ENCODE peak calls at places on chromosome 12, in eight cellular contexts. One of them, this sample, is unnamed.

GRCh38 chr12:48946206-48946605 is 11.1 kb downstream of the ARF3 start:
- DNase-seq in psoas muscle: no peak
- DNase-seq in naive thymus-derived CD4-positive, alpha-beta T cell: no peak
- DNase-seq in mammary epithelial cell: no peak
- DNase-seq in pancreas: no peak
- DNase-seq in fibroblast of lung: no peak
- DNase-seq in aorta: no peak
- DNase-seq in cardiac muscle cell: peak; percentile 27
- DNase-seq in this sample: no peak

GRCh38 chr12:65005716-65006115 is 115.4 kb downstream of the WIF1 start:
- DNase-seq in psoas muscle: no peak
- DNase-seq in naive thymus-derived CD4-positive, alpha-beta T cell: no peak
- DNase-seq in mammary epithelial cell: no peak
- DNase-seq in pancreas: no peak
- DNase-seq in fibroblast of lung: no peak
- DNase-seq in aorta: no peak
- DNase-seq in cardiac muscle cell: no peak
- DNase-seq in this sample: no peak

GRCh38 chr12:90244232-90244631 is 535.6 kb upstream of the ATP2B1 start:
- DNase-seq in psoas muscle: no peak
- DNase-seq in naive thymus-derived CD4-positive, alpha-beta T cell: no peak
- DNase-seq in mammary epithelial cell: no peak
- DNase-seq in pancreas: no peak
- DNase-seq in fibroblast of lung: no peak
- DNase-seq in aorta: no peak
- DNase-seq in cardiac muscle cell: no peak
- DNase-seq in this sample: no peak

GRCh38 chr12:93624595-93625294 is 52.3 kb downstream of the SOCS2 start:
- DNase-seq in psoas muscle: no peak
- DNase-seq in naive thymus-derived CD4-positive, alpha-beta T cell: no peak
- DNase-seq in mammary epithelial cell: peak; percentile 97
- DNase-seq in pancreas: no peak
- DNase-seq in fibroblast of lung: peak; percentile 96
- DNase-seq in aorta: no peak
- DNase-seq in cardiac muscle cell: peak; percentile 87
- DNase-seq in this sample: no peak

GRCh38 chr12:24948816-24949722 is at the start of gene BCAT1:
- DNase-seq in psoas muscle: peak; percentile 76
- DNase-seq in naive thymus-derived CD4-positive, alpha-beta T cell: no peak
- DNase-seq in mammary epithelial cell: peak; percentile 32
- DNase-seq in pancreas: peak; percentile 89
- DNase-seq in fibroblast of lung: peak; percentile 89
- DNase-seq in aorta: peak; percentile 92
- DNase-seq in cardiac muscle cell: peak; percentile 91
- DNase-seq in this sample: peak; percentile 26

GRCh38 chr12:100656806-100657205 is 83.3 kb downstream of the GAS2L3 start:
- DNase-seq in psoas muscle: no peak
- DNase-seq in naive thymus-derived CD4-positive, alpha-beta T cell: no peak
- DNase-seq in mammary epithelial cell: no peak
- DNase-seq in pancreas: no peak
- DNase-seq in fibroblast of lung: no peak
- DNase-seq in aorta: no peak
- DNase-seq in cardiac muscle cell: no peak
- DNase-seq in this sample: no peak

GRCh38 chr12:13962699-13963098 is 18.7 kb downstream of the GRIN2B start:
- DNase-seq in psoas muscle: no peak
- DNase-seq in naive thymus-derived CD4-positive, alpha-beta T cell: no peak
- DNase-seq in mammary epithelial cell: no peak
- DNase-seq in pancreas: no peak
- DNase-seq in fibroblast of lung: no peak
- DNase-seq in aorta: no peak
- DNase-seq in cardiac muscle cell: no peak
- DNase-seq in this sample: no peak

GRCh38 chr12:52004042-52004648 is 2.6 kb upstream of the TAMALIN start:
- DNase-seq in psoas muscle: peak; percentile 47
- DNase-seq in naive thymus-derived CD4-positive, alpha-beta T cell: no peak
- DNase-seq in mammary epithelial cell: peak; percentile 40
- DNase-seq in pancreas: no peak
- DNase-seq in fibroblast of lung: peak; percentile 39
- DNase-seq in aorta: peak; percentile 78
- DNase-seq in cardiac muscle cell: peak; percentile 70
- DNase-seq in this sample: no peak

GRCh38 chr12:53190108-53190729 is 9.5 kb upstream of the CSAD start:
- DNase-seq in psoas muscle: peak; percentile 83
- DNase-seq in naive thymus-derived CD4-positive, alpha-beta T cell: peak; percentile 42
- DNase-seq in mammary epithelial cell: peak; percentile 28
- DNase-seq in pancreas: peak; percentile 76
- DNase-seq in fibroblast of lung: peak; percentile 65
- DNase-seq in aorta: peak; percentile 91
- DNase-seq in cardiac muscle cell: peak; percentile 76
- DNase-seq in this sample: peak; percentile 26

GRCh38 chr12:104742551-104742961 is 215.5 kb downstream of the SLC41A2 start:
- DNase-seq in psoas muscle: no peak
- DNase-seq in naive thymus-derived CD4-positive, alpha-beta T cell: no peak
- DNase-seq in mammary epithelial cell: no peak
- DNase-seq in pancreas: no peak
- DNase-seq in fibroblast of lung: no peak
- DNase-seq in aorta: no peak
- DNase-seq in cardiac muscle cell: no peak
- DNase-seq in this sample: no peak

GRCh38 chr12:28222081-28222700 is 31.9 kb downstream of the CCDC91 start:
- DNase-seq in psoas muscle: no peak
- DNase-seq in naive thymus-derived CD4-positive, alpha-beta T cell: peak; percentile 60
- DNase-seq in mammary epithelial cell: no peak
- DNase-seq in pancreas: no peak
- DNase-seq in fibroblast of lung: peak; percentile 58
- DNase-seq in aorta: no peak
- DNase-seq in cardiac muscle cell: no peak
- DNase-seq in this sample: peak; percentile 11

GRCh38 chr12:16037533-16037932 is 126.4 kb downstream of the DERA start:
- DNase-seq in psoas muscle: no peak
- DNase-seq in naive thymus-derived CD4-positive, alpha-beta T cell: no peak
- DNase-seq in mammary epithelial cell: no peak
- DNase-seq in pancreas: no peak
- DNase-seq in fibroblast of lung: no peak
- DNase-seq in aorta: no peak
- DNase-seq in cardiac muscle cell: no peak
- DNase-seq in this sample: no peak

GRCh38 chr12:41336041-41336552 is 148.0 kb downstream of the PDZRN4 start:
- DNase-seq in psoas muscle: no peak
- DNase-seq in naive thymus-derived CD4-positive, alpha-beta T cell: no peak
- DNase-seq in mammary epithelial cell: no peak
- DNase-seq in pancreas: no peak
- DNase-seq in fibroblast of lung: peak; percentile 5
- DNase-seq in aorta: no peak
- DNase-seq in cardiac muscle cell: no peak
- DNase-seq in this sample: no peak

GRCh38 chr12:58530421-58531067 is 389.8 kb downstream of the LRIG3 start:
- DNase-seq in psoas muscle: no peak
- DNase-seq in naive thymus-derived CD4-positive, alpha-beta T cell: no peak
- DNase-seq in mammary epithelial cell: peak; percentile 70
- DNase-seq in pancreas: no peak
- DNase-seq in fibroblast of lung: peak; percentile 95
- DNase-seq in aorta: no peak
- DNase-seq in cardiac muscle cell: peak; percentile 69
- DNase-seq in this sample: no peak

GRCh38 chr12:17918013-17918412 is 172.0 kb downstream of the RERGL start:
- DNase-seq in psoas muscle: no peak
- DNase-seq in naive thymus-derived CD4-positive, alpha-beta T cell: no peak
- DNase-seq in mammary epithelial cell: no peak
- DNase-seq in pancreas: no peak
- DNase-seq in fibroblast of lung: no peak
- DNase-seq in aorta: no peak
- DNase-seq in cardiac muscle cell: no peak
- DNase-seq in this sample: no peak

GRCh38 chr12:1126089-1126488 is 135.1 kb downstream of the ERC1 start:
- DNase-seq in psoas muscle: no peak
- DNase-seq in naive thymus-derived CD4-positive, alpha-beta T cell: no peak
- DNase-seq in mammary epithelial cell: no peak
- DNase-seq in pancreas: no peak
- DNase-seq in fibroblast of lung: no peak
- DNase-seq in aorta: no peak
- DNase-seq in cardiac muscle cell: no peak
- DNase-seq in this sample: peak; percentile 52

GRCh38 chr12:123645851-123646250 is 12.2 kb downstream of the GTF2H3 start:
- DNase-seq in psoas muscle: no peak
- DNase-seq in naive thymus-derived CD4-positive, alpha-beta T cell: no peak
- DNase-seq in mammary epithelial cell: no peak
- DNase-seq in pancreas: no peak
- DNase-seq in fibroblast of lung: no peak
- DNase-seq in aorta: no peak
- DNase-seq in cardiac muscle cell: no peak
- DNase-seq in this sample: no peak

GRCh38 chr12:79344855-79345840 is 345.6 kb downstream of the PAWR start:
- DNase-seq in psoas muscle: no peak
- DNase-seq in naive thymus-derived CD4-positive, alpha-beta T cell: no peak
- DNase-seq in mammary epithelial cell: peak; percentile 37
- DNase-seq in pancreas: no peak
- DNase-seq in fibroblast of lung: peak; percentile 35
- DNase-seq in aorta: no peak
- DNase-seq in cardiac muscle cell: peak; percentile 26
- DNase-seq in this sample: peak; percentile 7

GRCh38 chr12:94207467-94208432 is 59.4 kb downstream of the PLXNC1 start:
- DNase-seq in psoas muscle: no peak
- DNase-seq in naive thymus-derived CD4-positive, alpha-beta T cell: peak; percentile 38
- DNase-seq in mammary epithelial cell: no peak
- DNase-seq in pancreas: no peak
- DNase-seq in fibroblast of lung: peak; percentile 7
- DNase-seq in aorta: no peak
- DNase-seq in cardiac muscle cell: peak; percentile 66
- DNase-seq in this sample: peak; percentile 7

GRCh38 chr12:107525719-107526554 is 159.7 kb upstream of the PWP1 start:
- DNase-seq in psoas muscle: no peak
- DNase-seq in naive thymus-derived CD4-positive, alpha-beta T cell: no peak
- DNase-seq in mammary epithelial cell: no peak
- DNase-seq in pancreas: no peak
- DNase-seq in fibroblast of lung: no peak
- DNase-seq in aorta: no peak
- DNase-seq in cardiac muscle cell: no peak
- DNase-seq in this sample: no peak

GRCh38 chr12:107528731-107529365 is 156.8 kb upstream of the PWP1 start:
- DNase-seq in psoas muscle: no peak
- DNase-seq in naive thymus-derived CD4-positive, alpha-beta T cell: no peak
- DNase-seq in mammary epithelial cell: no peak
- DNase-seq in pancreas: no peak
- DNase-seq in fibroblast of lung: no peak
- DNase-seq in aorta: no peak
- DNase-seq in cardiac muscle cell: no peak
- DNase-seq in this sample: no peak

GRCh38 chr12:107523760-107524558 is 161.6 kb upstream of the PWP1 start:
- DNase-seq in psoas muscle: no peak
- DNase-seq in naive thymus-derived CD4-positive, alpha-beta T cell: no peak
- DNase-seq in mammary epithelial cell: no peak
- DNase-seq in pancreas: no peak
- DNase-seq in fibroblast of lung: no peak
- DNase-seq in aorta: no peak
- DNase-seq in cardiac muscle cell: no peak
- DNase-seq in this sample: no peak

GRCh38 chr12:107525063-107525718 is 160.4 kb upstream of the PWP1 start:
- DNase-seq in psoas muscle: no peak
- DNase-seq in naive thymus-derived CD4-positive, alpha-beta T cell: no peak
- DNase-seq in mammary epithelial cell: no peak
- DNase-seq in pancreas: no peak
- DNase-seq in fibroblast of lung: no peak
- DNase-seq in aorta: no peak
- DNase-seq in cardiac muscle cell: no peak
- DNase-seq in this sample: no peak

GRCh38 chr12:107526555-107527180 is 158.9 kb upstream of the PWP1 start:
- DNase-seq in psoas muscle: no peak
- DNase-seq in naive thymus-derived CD4-positive, alpha-beta T cell: no peak
- DNase-seq in mammary epithelial cell: no peak
- DNase-seq in pancreas: no peak
- DNase-seq in fibroblast of lung: no peak
- DNase-seq in aorta: no peak
- DNase-seq in cardiac muscle cell: no peak
- DNase-seq in this sample: no peak
- H3K4me3 ChIP-seq in psoas muscle: no peak overlapping the region
- H3K4me3 ChIP-seq in naive thymus-derived CD4-positive, alpha-beta T cell: no peak overlapping the region
- H3K4me3 ChIP-seq in mammary epithelial cell: no peak overlapping the region
- H3K4me3 ChIP-seq in pancreas: no peak overlapping the region
- H3K4me3 ChIP-seq in fibroblast of lung: no peak overlapping the region
- H3K4me3 ChIP-seq in aorta: no peak overlapping the region
- H3K4me3 ChIP-seq in cardiac muscle cell: no peak overlapping the region
- H3K4me3 ChIP-seq in this sample: no peak overlapping the region

DNA sequence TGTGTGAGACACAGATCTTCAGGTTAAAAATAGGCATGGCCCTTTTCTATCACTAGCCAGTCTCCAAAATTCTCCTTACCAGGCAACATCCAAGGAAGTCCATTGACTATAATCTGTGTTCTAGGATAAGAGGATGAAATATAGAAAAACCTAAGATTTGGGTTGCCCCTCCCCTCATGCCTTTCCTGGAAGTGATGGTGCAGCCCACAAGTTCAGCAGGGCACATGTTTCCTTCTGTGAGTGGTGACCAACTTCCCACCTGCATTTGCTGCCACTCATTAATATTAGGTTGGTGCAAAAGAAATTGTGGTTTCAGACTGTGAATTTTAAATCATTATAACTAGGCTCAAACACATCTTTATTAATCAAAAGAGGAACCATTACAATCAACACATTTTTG is 250.6 kb upstream of the FKBP4 start:
- DNase-seq in psoas muscle: no peak
- DNase-seq in naive thymus-derived CD4-positive, alpha-beta T cell: no peak
- DNase-seq in mammary epithelial cell: no peak
- DNase-seq in pancreas: no peak
- DNase-seq in fibroblast of lung: no peak
- DNase-seq in aorta: no peak
- DNase-seq in cardiac muscle cell: no peak
- DNase-seq in this sample: no peak
- H3K4me1 ChIP-seq in psoas muscle: no peaks in the 10 kb centered on the region
- H3K4me1 ChIP-seq in naive thymus-derived CD4-positive, alpha-beta T cell: no peaks in the 10 kb centered on the region
- H3K4me1 ChIP-seq in mammary epithelial cell: no peaks in the 10 kb centered on the region
- H3K4me1 ChIP-seq in pancreas: no peaks in the 10 kb centered on the region
- H3K4me1 ChIP-seq in fibroblast of lung: no peaks in the 10 kb centered on the region
- H3K4me1 ChIP-seq in aorta: no peaks in the 10 kb centered on the region
- H3K4me1 ChIP-seq in cardiac muscle cell: no peaks in the 10 kb centered on the region
- H3K4me1 ChIP-seq in this sample: no peaks in the 10 kb centered on the region

DNA sequence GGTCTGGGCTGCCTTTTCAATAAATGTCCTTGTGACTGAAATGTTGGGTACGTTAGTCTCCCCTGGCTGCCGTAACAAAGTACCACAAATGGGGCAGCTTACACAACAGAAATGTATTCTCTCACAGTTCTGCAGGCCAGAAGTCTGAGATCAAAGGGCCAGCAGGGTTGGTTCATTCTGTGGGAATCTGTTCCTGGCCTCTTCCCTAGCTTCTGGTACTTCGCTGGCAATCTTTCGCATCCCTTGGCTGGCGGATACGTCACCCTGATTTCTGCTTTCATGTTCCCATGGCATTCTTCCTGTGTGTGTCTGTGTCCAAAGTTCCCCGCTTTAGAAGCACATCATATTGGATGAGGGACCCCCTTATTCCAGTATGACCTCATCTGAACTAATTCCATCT is 95.8 kb upstream of the NCOR2 start:
- DNase-seq in psoas muscle: no peak
- DNase-seq in naive thymus-derived CD4-positive, alpha-beta T cell: no peak
- DNase-seq in mammary epithelial cell: no peak
- DNase-seq in pancreas: no peak
- DNase-seq in fibroblast of lung: no peak
- DNase-seq in aorta: no peak
- DNase-seq in cardiac muscle cell: no peak
- DNase-seq in this sample: no peak
- H3K27ac ChIP-seq in psoas muscle: no peak overlapping the region
- H3K27ac ChIP-seq in naive thymus-derived CD4-positive, alpha-beta T cell: no peak overlapping the region
- H3K27ac ChIP-seq in mammary epithelial cell: no peak overlapping the region
- H3K27ac ChIP-seq in pancreas: no peak overlapping the region
- H3K27ac ChIP-seq in fibroblast of lung: no peak overlapping the region
- H3K27ac ChIP-seq in aorta: no peak overlapping the region
- H3K27ac ChIP-seq in cardiac muscle cell: no peak overlapping the region
- H3K27ac ChIP-seq in this sample: no peak overlapping the region

GRCh38 chr12:57157588-57158173 is 10.3 kb upstream of the LRP1-AS start:
- DNase-seq in psoas muscle: no peak
- DNase-seq in naive thymus-derived CD4-positive, alpha-beta T cell: no peak
- DNase-seq in mammary epithelial cell: no peak
- DNase-seq in pancreas: no peak
- DNase-seq in fibroblast of lung: no peak
- DNase-seq in aorta: no peak
- DNase-seq in cardiac muscle cell: no peak
- DNase-seq in this sample: peak; percentile 15
- H3K4me3 ChIP-seq in psoas muscle: no peak overlapping the region
- H3K4me3 ChIP-seq in naive thymus-derived CD4-positive, alpha-beta T cell: no peak overlapping the region
- H3K4me3 ChIP-seq in mammary epithelial cell: no peak overlapping the region
- H3K4me3 ChIP-seq in pancreas: no peak overlapping the region
- H3K4me3 ChIP-seq in fibroblast of lung: no peak overlapping the region
- H3K4me3 ChIP-seq in aorta: no peak overlapping the region
- H3K4me3 ChIP-seq in cardiac muscle cell: no peak overlapping the region
- H3K4me3 ChIP-seq in this sample: no peak overlapping the region

This sample was measured in CD4-positive, CD25-positive, alpha-beta regulatory T cell.